ENCODE peak calls at places on chromosomes 2 and 18, in eight cellular contexts. One of them, this sample, is unnamed.

GRCh38 chr18:32974421-32975165 is 201.8 kb upstream of the KLHL14 start:
- DNase-seq in NCI-H524: no peak
- DNase-seq in amniotic stem cell: no peak
- DNase-seq in activated CD4-positive, alpha-beta T cell treated with anti-CD3 and anti-CD28 coated beads, Interleukin-2, amount 10 ng/mL, durations not matched to agents 24 days and 14 days: no peak
- DNase-seq in activated naive CD4-positive, alpha-beta T cell treated with Interleukin-2 at 50 U/mL for 16 hours: no peak
- DNase-seq in GM12865: peak; percentile 29
- DNase-seq in T-helper 9 cell: no peak
- DNase-seq in immature natural killer cell: no peak
- DNase-seq in this sample: no peak

GRCh38 chr2:226583715-226584114 is 215.9 kb downstream of the IRS1 start:
- DNase-seq in activated CD4-positive, alpha-beta T cell treated with anti-CD3 and anti-CD28 coated beads, Interleukin-2, amount 10 ng/mL, durations not matched to agents 24 days and 14 days: no peak
- DNase-seq in NCI-H524: no peak
- DNase-seq in GM12865: no peak
- DNase-seq in immature natural killer cell: no peak
- DNase-seq in activated naive CD4-positive, alpha-beta T cell treated with Interleukin-2 at 50 U/mL for 16 hours: no peak
- DNase-seq in T-helper 9 cell: no peak
- DNase-seq in amniotic stem cell: peak; percentile 35
- DNase-seq in this sample: peak; percentile 77

GRCh38 chr18:45447364-45448265 is 167.7 kb upstream of the SLC14A2 start:
- DNase-seq in activated CD4-positive, alpha-beta T cell treated with anti-CD3 and anti-CD28 coated beads, Interleukin-2, amount 10 ng/mL, durations not matched to agents 24 days and 14 days: no peak
- DNase-seq in NCI-H524: no peak
- DNase-seq in amniotic stem cell: no peak
- DNase-seq in immature natural killer cell: no peak
- DNase-seq in activated naive CD4-positive, alpha-beta T cell treated with Interleukin-2 at 50 U/mL for 16 hours: no peak
- DNase-seq in T-helper 9 cell: no peak
- DNase-seq in GM12865: no peak
- DNase-seq in this sample: no peak

GRCh38 chr18:35242426-35242825 is 1.6 kb downstream of the ZNF397 start:
- DNase-seq in immature natural killer cell: no peak
- DNase-seq in NCI-H524: no peak
- DNase-seq in GM12865: no peak
- DNase-seq in T-helper 9 cell: no peak
- DNase-seq in activated CD4-positive, alpha-beta T cell treated with anti-CD3 and anti-CD28 coated beads, Interleukin-2, amount 10 ng/mL, durations not matched to agents 24 days and 14 days: no peak
- DNase-seq in amniotic stem cell: no peak
- DNase-seq in activated naive CD4-positive, alpha-beta T cell treated with Interleukin-2 at 50 U/mL for 16 hours: no peak
- DNase-seq in this sample: no peak

GRCh38 chr18:6607348-6607747 is 122.2 kb upstream of the ARHGAP28 start:
- DNase-seq in NCI-H524: no peak
- DNase-seq in activated naive CD4-positive, alpha-beta T cell treated with Interleukin-2 at 50 U/mL for 16 hours: no peak
- DNase-seq in GM12865: no peak
- DNase-seq in amniotic stem cell: no peak
- DNase-seq in T-helper 9 cell: no peak
- DNase-seq in activated CD4-positive, alpha-beta T cell treated with anti-CD3 and anti-CD28 coated beads, Interleukin-2, amount 10 ng/mL, durations not matched to agents 24 days and 14 days: no peak
- DNase-seq in immature natural killer cell: no peak
- DNase-seq in this sample: no peak

GRCh38 chr2:151632993-151633592 is 101.2 kb downstream of the NEB start:
- DNase-seq in immature natural killer cell: no peak
- DNase-seq in activated naive CD4-positive, alpha-beta T cell treated with Interleukin-2 at 50 U/mL for 16 hours: no peak
- DNase-seq in activated CD4-positive, alpha-beta T cell treated with anti-CD3 and anti-CD28 coated beads, Interleukin-2, amount 10 ng/mL, durations not matched to agents 24 days and 14 days: no peak
- DNase-seq in T-helper 9 cell: no peak
- DNase-seq in GM12865: peak; percentile 24
- DNase-seq in NCI-H524: no peak
- DNase-seq in amniotic stem cell: no peak
- DNase-seq in this sample: peak; percentile 22

GRCh38 chr18:9321017-9321452 is 13.5 kb upstream of the TWSG1 start:
- DNase-seq in T-helper 9 cell: no peak
- DNase-seq in amniotic stem cell: no peak
- DNase-seq in NCI-H524: no peak
- DNase-seq in immature natural killer cell: no peak
- DNase-seq in activated naive CD4-positive, alpha-beta T cell treated with Interleukin-2 at 50 U/mL for 16 hours: no peak
- DNase-seq in GM12865: no peak
- DNase-seq in activated CD4-positive, alpha-beta T cell treated with anti-CD3 and anti-CD28 coated beads, Interleukin-2, amount 10 ng/mL, durations not matched to agents 24 days and 14 days: no peak
- DNase-seq in this sample: no peak

GRCh38 chr18:79882522-79883241 is 68.8 kb downstream of the SLC66A2 start:
- DNase-seq in amniotic stem cell: no peak
- DNase-seq in immature natural killer cell: no peak
- DNase-seq in GM12865: no peak
- DNase-seq in T-helper 9 cell: no peak
- DNase-seq in activated CD4-positive, alpha-beta T cell treated with anti-CD3 and anti-CD28 coated beads, Interleukin-2, amount 10 ng/mL, durations not matched to agents 24 days and 14 days: no peak
- DNase-seq in activated naive CD4-positive, alpha-beta T cell treated with Interleukin-2 at 50 U/mL for 16 hours: no peak
- DNase-seq in NCI-H524: no peak
- DNase-seq in this sample: no peak

GRCh38 chr2:144607899-144608477 is 88.1 kb upstream of the ZEB2 start:
- DNase-seq in T-helper 9 cell: no peak
- DNase-seq in activated CD4-positive, alpha-beta T cell treated with anti-CD3 and anti-CD28 coated beads, Interleukin-2, amount 10 ng/mL, durations not matched to agents 24 days and 14 days: no peak
- DNase-seq in immature natural killer cell: no peak
- DNase-seq in activated naive CD4-positive, alpha-beta T cell treated with Interleukin-2 at 50 U/mL for 16 hours: no peak
- DNase-seq in GM12865: peak; percentile 11
- DNase-seq in amniotic stem cell: no peak
- DNase-seq in NCI-H524: no peak
- DNase-seq in this sample: no peak

GRCh38 chr2:193868833-193869232 is 1674.1 kb upstream of the TMEFF2 start:
- DNase-seq in GM12865: no peak
- DNase-seq in NCI-H524: no peak
- DNase-seq in amniotic stem cell: no peak
- DNase-seq in activated naive CD4-positive, alpha-beta T cell treated with Interleukin-2 at 50 U/mL for 16 hours: no peak
- DNase-seq in T-helper 9 cell: no peak
- DNase-seq in activated CD4-positive, alpha-beta T cell treated with anti-CD3 and anti-CD28 coated beads, Interleukin-2, amount 10 ng/mL, durations not matched to agents 24 days and 14 days: no peak
- DNase-seq in immature natural killer cell: no peak
- DNase-seq in this sample: no peak

GRCh38 chr2:60806988-60807681 is 51.1 kb downstream of the PAPOLG start:
- DNase-seq in amniotic stem cell: no peak
- DNase-seq in T-helper 9 cell: no peak
- DNase-seq in GM12865: peak; percentile 84
- DNase-seq in activated CD4-positive, alpha-beta T cell treated with anti-CD3 and anti-CD28 coated beads, Interleukin-2, amount 10 ng/mL, durations not matched to agents 24 days and 14 days: peak; percentile 72
- DNase-seq in immature natural killer cell: no peak
- DNase-seq in NCI-H524: no peak
- DNase-seq in activated naive CD4-positive, alpha-beta T cell treated with Interleukin-2 at 50 U/mL for 16 hours: peak; percentile 62
- DNase-seq in this sample: peak; percentile 38

GRCh38 chr2:171522057-171522803 is at the start of gene CYBRD1:
- DNase-seq in activated naive CD4-positive, alpha-beta T cell treated with Interleukin-2 at 50 U/mL for 16 hours: peak; percentile 9
- DNase-seq in GM12865: peak; percentile 85
- DNase-seq in T-helper 9 cell: no peak
- DNase-seq in NCI-H524: peak; percentile 21
- DNase-seq in amniotic stem cell: peak; percentile 43
- DNase-seq in immature natural killer cell: peak; percentile 39
- DNase-seq in activated CD4-positive, alpha-beta T cell treated with anti-CD3 and anti-CD28 coated beads, Interleukin-2, amount 10 ng/mL, durations not matched to agents 24 days and 14 days: peak; percentile 71
- DNase-seq in this sample: no peak

GRCh38 chr2:27025861-27026851 is 6.6 kb upstream of the TMEM214 start:
- DNase-seq in amniotic stem cell: no peak
- DNase-seq in GM12865: no peak
- DNase-seq in activated CD4-positive, alpha-beta T cell treated with anti-CD3 and anti-CD28 coated beads, Interleukin-2, amount 10 ng/mL, durations not matched to agents 24 days and 14 days: no peak
- DNase-seq in activated naive CD4-positive, alpha-beta T cell treated with Interleukin-2 at 50 U/mL for 16 hours: no peak
- DNase-seq in immature natural killer cell: no peak
- DNase-seq in NCI-H524: no peak
- DNase-seq in T-helper 9 cell: no peak
- DNase-seq in this sample: no peak

GRCh38 chr2:2252179-2252578 is 78.9 kb downstream of the MYT1L start:
- DNase-seq in T-helper 9 cell: no peak
- DNase-seq in immature natural killer cell: no peak
- DNase-seq in GM12865: no peak
- DNase-seq in activated CD4-positive, alpha-beta T cell treated with anti-CD3 and anti-CD28 coated beads, Interleukin-2, amount 10 ng/mL, durations not matched to agents 24 days and 14 days: no peak
- DNase-seq in activated naive CD4-positive, alpha-beta T cell treated with Interleukin-2 at 50 U/mL for 16 hours: no peak
- DNase-seq in amniotic stem cell: no peak
- DNase-seq in NCI-H524: no peak
- DNase-seq in this sample: no peak

GRCh38 chr2:168246072-168246482 is 1.3 kb downstream of the STK39 start:
- DNase-seq in GM12865: no peak
- DNase-seq in activated CD4-positive, alpha-beta T cell treated with anti-CD3 and anti-CD28 coated beads, Interleukin-2, amount 10 ng/mL, durations not matched to agents 24 days and 14 days: no peak
- DNase-seq in activated naive CD4-positive, alpha-beta T cell treated with Interleukin-2 at 50 U/mL for 16 hours: no peak
- DNase-seq in immature natural killer cell: no peak
- DNase-seq in amniotic stem cell: no peak
- DNase-seq in NCI-H524: no peak
- DNase-seq in T-helper 9 cell: no peak
- DNase-seq in this sample: no peak

GRCh38 chr2:240896871-240897692 is 1.1 kb upstream of the MAB21L4 start:
- DNase-seq in amniotic stem cell: no peak
- DNase-seq in T-helper 9 cell: no peak
- DNase-seq in NCI-H524: no peak
- DNase-seq in immature natural killer cell: no peak
- DNase-seq in activated CD4-positive, alpha-beta T cell treated with anti-CD3 and anti-CD28 coated beads, Interleukin-2, amount 10 ng/mL, durations not matched to agents 24 days and 14 days: no peak
- DNase-seq in activated naive CD4-positive, alpha-beta T cell treated with Interleukin-2 at 50 U/mL for 16 hours: no peak
- DNase-seq in GM12865: no peak
- DNase-seq in this sample: no peak

GRCh38 chr18:57175550-57175949 is 28.7 kb downstream of the BOD1L2 start:
- DNase-seq in activated naive CD4-positive, alpha-beta T cell treated with Interleukin-2 at 50 U/mL for 16 hours: no peak
- DNase-seq in activated CD4-positive, alpha-beta T cell treated with anti-CD3 and anti-CD28 coated beads, Interleukin-2, amount 10 ng/mL, durations not matched to agents 24 days and 14 days: no peak
- DNase-seq in GM12865: no peak
- DNase-seq in NCI-H524: no peak
- DNase-seq in amniotic stem cell: no peak
- DNase-seq in T-helper 9 cell: no peak
- DNase-seq in immature natural killer cell: no peak
- DNase-seq in this sample: no peak

GRCh38 chr2:25481381-25482310 is 139.9 kb upstream of the DNMT3A start:
- DNase-seq in activated naive CD4-positive, alpha-beta T cell treated with Interleukin-2 at 50 U/mL for 16 hours: no peak
- DNase-seq in T-helper 9 cell: no peak
- DNase-seq in activated CD4-positive, alpha-beta T cell treated with anti-CD3 and anti-CD28 coated beads, Interleukin-2, amount 10 ng/mL, durations not matched to agents 24 days and 14 days: no peak
- DNase-seq in amniotic stem cell: no peak
- DNase-seq in NCI-H524: no peak
- DNase-seq in immature natural killer cell: no peak
- DNase-seq in GM12865: no peak
- DNase-seq in this sample: peak; percentile 63

This sample was measured in COLO829.